ENCODE peak calls at places on chromosome 13, in six cellular contexts. One of them, this sample, is unnamed.

GRCh38 chr13:104953588-104953987 is 1581.9 kb downstream of the EFNB2 start:
- DNase-seq in memory B cell: no peak
- DNase-seq in activated CD8-positive, alpha-beta memory T cell treated with anti-CD3 and anti-CD28 coated beads, Interleukin-2, amount 50 U/mL, for 48 hours: no peak
- DNase-seq in EL: no peak
- DNase-seq in Calu3: no peak
- DNase-seq in nucleus accumbens: no peak
- DNase-seq in this sample: no peak

GRCh38 chr13:113737803-113738202 is 21.2 kb upstream of the TMEM255B start:
- DNase-seq in EL: no peak
- DNase-seq in memory B cell: no peak
- DNase-seq in activated CD8-positive, alpha-beta memory T cell treated with anti-CD3 and anti-CD28 coated beads, Interleukin-2, amount 50 U/mL, for 48 hours: no peak
- DNase-seq in nucleus accumbens: no peak
- DNase-seq in Calu3: no peak
- DNase-seq in this sample: no peak

GRCh38 chr13:41774605-41775218 is 186.2 kb downstream of the VWA8 start:
- DNase-seq in memory B cell: no peak
- DNase-seq in activated CD8-positive, alpha-beta memory T cell treated with anti-CD3 and anti-CD28 coated beads, Interleukin-2, amount 50 U/mL, for 48 hours: no peak
- DNase-seq in nucleus accumbens: no peak
- DNase-seq in Calu3: no peak
- DNase-seq in EL: no peak
- DNase-seq in this sample: no peak

GRCh38 chr13:97385146-97385545 is 48.8 kb upstream of the RAP2A start:
- DNase-seq in Calu3: no peak
- DNase-seq in nucleus accumbens: no peak
- DNase-seq in activated CD8-positive, alpha-beta memory T cell treated with anti-CD3 and anti-CD28 coated beads, Interleukin-2, amount 50 U/mL, for 48 hours: no peak
- DNase-seq in memory B cell: no peak
- DNase-seq in EL: peak
- DNase-seq in this sample: no peak

GRCh38 chr13:113083022-113083373 is 22.6 kb upstream of the F7 start:
- DNase-seq in activated CD8-positive, alpha-beta memory T cell treated with anti-CD3 and anti-CD28 coated beads, Interleukin-2, amount 50 U/mL, for 48 hours: no peak
- DNase-seq in EL: no peak
- DNase-seq in memory B cell: no peak
- DNase-seq in Calu3: no peak
- DNase-seq in nucleus accumbens: no peak
- DNase-seq in this sample: no peak

GRCh38 chr13:51136276-51136980 is 25.4 kb upstream of the C13orf42 start:
- DNase-seq in activated CD8-positive, alpha-beta memory T cell treated with anti-CD3 and anti-CD28 coated beads, Interleukin-2, amount 50 U/mL, for 48 hours: no peak
- DNase-seq in nucleus accumbens: no peak
- DNase-seq in Calu3: no peak
- DNase-seq in memory B cell: no peak
- DNase-seq in EL: no peak
- DNase-seq in this sample: no peak

GRCh38 chr13:109844396-109844795 is 58.0 kb upstream of the IRS2 start:
- DNase-seq in Calu3: no peak
- DNase-seq in activated CD8-positive, alpha-beta memory T cell treated with anti-CD3 and anti-CD28 coated beads, Interleukin-2, amount 50 U/mL, for 48 hours: no peak
- DNase-seq in nucleus accumbens: no peak
- DNase-seq in EL: peak
- DNase-seq in memory B cell: no peak
- DNase-seq in this sample: no peak

GRCh38 chr13:46903748-46904147 is 6.9 kb upstream of the HTR2A start:
- DNase-seq in nucleus accumbens: no peak
- DNase-seq in memory B cell: no peak
- DNase-seq in Calu3: no peak
- DNase-seq in EL: peak
- DNase-seq in activated CD8-positive, alpha-beta memory T cell treated with anti-CD3 and anti-CD28 coated beads, Interleukin-2, amount 50 U/mL, for 48 hours: no peak
- DNase-seq in this sample: no peak

GRCh38 chr13:78022164-78022877 is 103.7 kb upstream of the EDNRB start:
- DNase-seq in nucleus accumbens: no peak
- DNase-seq in memory B cell: peak
- DNase-seq in activated CD8-positive, alpha-beta memory T cell treated with anti-CD3 and anti-CD28 coated beads, Interleukin-2, amount 50 U/mL, for 48 hours: peak
- DNase-seq in EL: peak
- DNase-seq in Calu3: no peak
- DNase-seq in this sample: no peak

GRCh38 chr13:77975358-77976042 is 56.9 kb upstream of the EDNRB start:
- DNase-seq in Calu3: no peak
- DNase-seq in memory B cell: no peak
- DNase-seq in nucleus accumbens: no peak
- DNase-seq in activated CD8-positive, alpha-beta memory T cell treated with anti-CD3 and anti-CD28 coated beads, Interleukin-2, amount 50 U/mL, for 48 hours: no peak
- DNase-seq in EL: no peak
- DNase-seq in this sample: no peak

GRCh38 chr13:99686157-99686572 is 184.9 kb downstream of the TM9SF2 start:
- DNase-seq in EL: peak
- DNase-seq in Calu3: no peak
- DNase-seq in nucleus accumbens: no peak
- DNase-seq in activated CD8-positive, alpha-beta memory T cell treated with anti-CD3 and anti-CD28 coated beads, Interleukin-2, amount 50 U/mL, for 48 hours: no peak
- DNase-seq in memory B cell: no peak
- DNase-seq in this sample: no peak

GRCh38 chr13:27622102-27622820 is 569 bp downstream of the POLR1D start:
- DNase-seq in activated CD8-positive, alpha-beta memory T cell treated with anti-CD3 and anti-CD28 coated beads, Interleukin-2, amount 50 U/mL, for 48 hours: no peak
- DNase-seq in nucleus accumbens: no peak
- DNase-seq in Calu3: no peak
- DNase-seq in memory B cell: no peak
- DNase-seq in EL: peak
- DNase-seq in this sample: no peak

GRCh38 chr13:46359731-46360130 is 27.3 kb downstream of the RUBCNL start:
- DNase-seq in Calu3: no peak
- DNase-seq in nucleus accumbens: no peak
- DNase-seq in memory B cell: no peak
- DNase-seq in activated CD8-positive, alpha-beta memory T cell treated with anti-CD3 and anti-CD28 coated beads, Interleukin-2, amount 50 U/mL, for 48 hours: no peak
- DNase-seq in EL: peak
- DNase-seq in this sample: no peak

GRCh38 chr13:31756346-31756745 is 17.0 kb downstream of the RXFP2 start:
- DNase-seq in activated CD8-positive, alpha-beta memory T cell treated with anti-CD3 and anti-CD28 coated beads, Interleukin-2, amount 50 U/mL, for 48 hours: no peak
- DNase-seq in Calu3: no peak
- DNase-seq in nucleus accumbens: no peak
- DNase-seq in EL: peak
- DNase-seq in memory B cell: no peak
- DNase-seq in this sample: no peak

GRCh38 chr13:108342369-108343289 is 73.1 kb downstream of the TNFSF13B start:
- DNase-seq in nucleus accumbens: no peak
- DNase-seq in Calu3: no peak
- DNase-seq in activated CD8-positive, alpha-beta memory T cell treated with anti-CD3 and anti-CD28 coated beads, Interleukin-2, amount 50 U/mL, for 48 hours: no peak
- DNase-seq in EL: peak
- DNase-seq in memory B cell: no peak
- DNase-seq in this sample: no peak

GRCh38 chr13:67769063-67769986 is 539.2 kb upstream of the PCDH9 start:
- DNase-seq in memory B cell: no peak
- DNase-seq in EL: no peak
- DNase-seq in nucleus accumbens: no peak
- DNase-seq in Calu3: no peak
- DNase-seq in activated CD8-positive, alpha-beta memory T cell treated with anti-CD3 and anti-CD28 coated beads, Interleukin-2, amount 50 U/mL, for 48 hours: no peak
- DNase-seq in this sample: no peak

GRCh38 chr13:30615851-30616311 is 1.8 kb upstream of the USPL1 start:
- DNase-seq in activated CD8-positive, alpha-beta memory T cell treated with anti-CD3 and anti-CD28 coated beads, Interleukin-2, amount 50 U/mL, for 48 hours: no peak
- DNase-seq in Calu3: no peak
- DNase-seq in memory B cell: peak
- DNase-seq in EL: peak
- DNase-seq in nucleus accumbens: no peak
- DNase-seq in this sample: no peak

GRCh38 chr13:28657784-28658538 is 969 bp upstream of the POMP start:
- DNase-seq in memory B cell: no peak
- DNase-seq in activated CD8-positive, alpha-beta memory T cell treated with anti-CD3 and anti-CD28 coated beads, Interleukin-2, amount 50 U/mL, for 48 hours: no peak
- DNase-seq in nucleus accumbens: no peak
- DNase-seq in Calu3: no peak
- DNase-seq in EL: peak
- DNase-seq in this sample: no peak

GRCh38 chr13:89393758-89394157 is 1722.6 kb downstream of the SLITRK5 start:
- DNase-seq in memory B cell: no peak
- DNase-seq in EL: no peak
- DNase-seq in Calu3: no peak
- DNase-seq in nucleus accumbens: no peak
- DNase-seq in activated CD8-positive, alpha-beta memory T cell treated with anti-CD3 and anti-CD28 coated beads, Interleukin-2, amount 50 U/mL, for 48 hours: no peak
- DNase-seq in this sample: no peak

GRCh38 chr13:113749956-113750355 is 9.1 kb upstream of the TMEM255B start:
- DNase-seq in nucleus accumbens: no peak
- DNase-seq in Calu3: no peak
- DNase-seq in memory B cell: no peak
- DNase-seq in activated CD8-positive, alpha-beta memory T cell treated with anti-CD3 and anti-CD28 coated beads, Interleukin-2, amount 50 U/mL, for 48 hours: no peak
- DNase-seq in EL: no peak
- DNase-seq in this sample: no peak

GRCh38 chr13:113358653-113359052 is 5.3 kb downstream of the GRTP1 start:
- DNase-seq in memory B cell: no peak
- DNase-seq in EL: no peak
- DNase-seq in Calu3: no peak
- DNase-seq in activated CD8-positive, alpha-beta memory T cell treated with anti-CD3 and anti-CD28 coated beads, Interleukin-2, amount 50 U/mL, for 48 hours: no peak
- DNase-seq in nucleus accumbens: no peak
- DNase-seq in this sample: no peak

GRCh38 chr13:84121456-84121855 is 239.2 kb upstream of the SLITRK1 start:
- DNase-seq in memory B cell: no peak
- DNase-seq in activated CD8-positive, alpha-beta memory T cell treated with anti-CD3 and anti-CD28 coated beads, Interleukin-2, amount 50 U/mL, for 48 hours: no peak
- DNase-seq in Calu3: no peak
- DNase-seq in nucleus accumbens: no peak
- DNase-seq in EL: no peak
- DNase-seq in this sample: no peak

GRCh38 chr13:74040200-74040599 is 94.0 kb downstream of the KLF12 start:
- DNase-seq in Calu3: peak
- DNase-seq in activated CD8-positive, alpha-beta memory T cell treated with anti-CD3 and anti-CD28 coated beads, Interleukin-2, amount 50 U/mL, for 48 hours: no peak
- DNase-seq in nucleus accumbens: no peak
- DNase-seq in EL: peak
- DNase-seq in memory B cell: peak
- DNase-seq in this sample: no peak

GRCh38 chr13:21546372-21546771 is 57.6 kb downstream of the MICU2 start:
- DNase-seq in Calu3: no peak
- DNase-seq in nucleus accumbens: no peak
- DNase-seq in activated CD8-positive, alpha-beta memory T cell treated with anti-CD3 and anti-CD28 coated beads, Interleukin-2, amount 50 U/mL, for 48 hours: no peak
- DNase-seq in memory B cell: no peak
- DNase-seq in EL: no peak
- DNase-seq in this sample: no peak

GRCh38 chr13:41398494-41399190 is 58.7 kb upstream of the RGCC start:
- DNase-seq in EL: no peak
- DNase-seq in activated CD8-positive, alpha-beta memory T cell treated with anti-CD3 and anti-CD28 coated beads, Interleukin-2, amount 50 U/mL, for 48 hours: no peak
- DNase-seq in nucleus accumbens: no peak
- DNase-seq in Calu3: no peak
- DNase-seq in memory B cell: no peak
- DNase-seq in this sample: no peak

GRCh38 chr13:97726664-97727235 is 226.7 kb upstream of the IPO5 start:
- DNase-seq in EL: no peak
- DNase-seq in nucleus accumbens: no peak
- DNase-seq in memory B cell: no peak
- DNase-seq in Calu3: no peak
- DNase-seq in activated CD8-positive, alpha-beta memory T cell treated with anti-CD3 and anti-CD28 coated beads, Interleukin-2, amount 50 U/mL, for 48 hours: no peak
- DNase-seq in this sample: no peak

GRCh38 chr13:67740871-67741475 is 510.8 kb upstream of the PCDH9 start:
- DNase-seq in EL: no peak
- DNase-seq in Calu3: no peak
- DNase-seq in memory B cell: no peak
- DNase-seq in activated CD8-positive, alpha-beta memory T cell treated with anti-CD3 and anti-CD28 coated beads, Interleukin-2, amount 50 U/mL, for 48 hours: no peak
- DNase-seq in nucleus accumbens: no peak
- DNase-seq in this sample: no peak

GRCh38 chr13:63636231-63636993 is 2220.8 kb upstream of the PCDH20 start:
- DNase-seq in activated CD8-positive, alpha-beta memory T cell treated with anti-CD3 and anti-CD28 coated beads, Interleukin-2, amount 50 U/mL, for 48 hours: no peak
- DNase-seq in memory B cell: no peak
- DNase-seq in EL: peak
- DNase-seq in Calu3: peak
- DNase-seq in nucleus accumbens: no peak
- DNase-seq in this sample: no peak

GRCh38 chr13:37934339-37935191 is 65.0 kb upstream of the TRPC4 start:
- DNase-seq in activated CD8-positive, alpha-beta memory T cell treated with anti-CD3 and anti-CD28 coated beads, Interleukin-2, amount 50 U/mL, for 48 hours: no peak
- DNase-seq in nucleus accumbens: no peak
- DNase-seq in memory B cell: no peak
- DNase-seq in Calu3: no peak
- DNase-seq in EL: no peak
- DNase-seq in this sample: no peak

GRCh38 chr13:98173431-98173921 is 3.6 kb downstream of the RNF113B start:
- DNase-seq in Calu3: no peak
- DNase-seq in EL: peak
- DNase-seq in activated CD8-positive, alpha-beta memory T cell treated with anti-CD3 and anti-CD28 coated beads, Interleukin-2, amount 50 U/mL, for 48 hours: no peak
- DNase-seq in nucleus accumbens: no peak
- DNase-seq in memory B cell: no peak
- DNase-seq in this sample: no peak

GRCh38 chr13:47252627-47253026 is 355.8 kb upstream of the HTR2A start:
- DNase-seq in activated CD8-positive, alpha-beta memory T cell treated with anti-CD3 and anti-CD28 coated beads, Interleukin-2, amount 50 U/mL, for 48 hours: no peak
- DNase-seq in nucleus accumbens: no peak
- DNase-seq in Calu3: no peak
- DNase-seq in memory B cell: no peak
- DNase-seq in EL: no peak
- DNase-seq in this sample: no peak

GRCh38 chr13:78777973-78778372 is 119.0 kb upstream of the OBI1 start:
- DNase-seq in activated CD8-positive, alpha-beta memory T cell treated with anti-CD3 and anti-CD28 coated beads, Interleukin-2, amount 50 U/mL, for 48 hours: no peak
- DNase-seq in nucleus accumbens: no peak
- DNase-seq in EL: no peak
- DNase-seq in memory B cell: no peak
- DNase-seq in Calu3: no peak
- DNase-seq in this sample: no peak